ENCODE peak calls at places on chromosome 10, in seven cellular contexts. S is A549, W is ovary, U is IMR-90, Q is transverse colon, F is stomach, O is prostate gland. K is an unnamed sample.

GRCh38 chr10:21449288-21449966 is 76.1 kb downstream of the SKIDA1 start:
- DNase-seq in O (no peak), W (no peak), F (no peak), U (no peak), S (no peak), Q (no peak), K (no peak)

GRCh38 chr10:29723704-29724103 is 88.9 kb upstream of the SVIL start:
- DNase-seq in U (no peak), O (no peak), W (no peak), Q (no peak), F (no peak), S (no peak), K (no peak)

GRCh38 chr10:62980697-62981495 is 152.2 kb upstream of the NRBF2 start:
- DNase-seq in F (no peak), U (no peak), Q (no peak), S (no peak), W (no peak), O (no peak), K (no peak)

GRCh38 chr10:43623351-43623750 is 17.1 kb downstream of the ZNF485 start:
- DNase-seq in O (no peak), U (peak), Q (no peak), W (no peak), S (no peak), F (no peak), K (no peak)

GRCh38 chr10:79440281-79440680 is 5.1 kb downstream of the ZCCHC24 start:
- DNase-seq in U (no peak), S (no peak), Q (no peak), W (no peak), F (no peak), O (no peak), K (no peak)

GRCh38 chr10:16967866-16968721 is 150.9 kb upstream of the RSU1 start:
- DNase-seq in S (peak), U (peak), W (peak), F (no peak), Q (peak), O (no peak), K (no peak)

GRCh38 chr10:84205049-84205852 is 10.9 kb downstream of the CDHR1 start:
- DNase-seq in S (peak), Q (peak), O (peak), U (peak), W (no peak), F (peak), K (peak)

GRCh38 chr10:44961231-44961571 is 1.6 kb downstream of the RASSF4 start:
- DNase-seq in W (no peak), U (no peak), S (no peak), O (no peak), F (no peak), Q (no peak), K (no peak)

GRCh38 chr10:80400136-80400804 is 8.1 kb upstream of the PRXL2A start:
- DNase-seq in W (no peak), Q (no peak), F (no peak), O (no peak), S (no peak), U (no peak), K (no peak)

GRCh38 chr10:4825868-4826787 is at the start of gene AKR1E2:
- DNase-seq in W (peak), O (peak), S (peak), Q (peak), F (peak), U (peak), K (peak)
- TF ChIP-seq POLR2A in W (no peak), O (peak), S (peak), Q (peak), F (no peak), U (no peak), K (no peak)

GRCh38 chr10:71647526-71648354 is 71.8 kb downstream of the C10orf105 start:
- DNase-seq in W (no peak), S (peak), F (no peak), Q (no peak), U (no peak), O (no peak), K (no peak)
- TF ChIP-seq CTCF in W (no peak), S (peak), F (peak), Q (no peak), U (peak), O (no peak), K (peak)

DNA sequence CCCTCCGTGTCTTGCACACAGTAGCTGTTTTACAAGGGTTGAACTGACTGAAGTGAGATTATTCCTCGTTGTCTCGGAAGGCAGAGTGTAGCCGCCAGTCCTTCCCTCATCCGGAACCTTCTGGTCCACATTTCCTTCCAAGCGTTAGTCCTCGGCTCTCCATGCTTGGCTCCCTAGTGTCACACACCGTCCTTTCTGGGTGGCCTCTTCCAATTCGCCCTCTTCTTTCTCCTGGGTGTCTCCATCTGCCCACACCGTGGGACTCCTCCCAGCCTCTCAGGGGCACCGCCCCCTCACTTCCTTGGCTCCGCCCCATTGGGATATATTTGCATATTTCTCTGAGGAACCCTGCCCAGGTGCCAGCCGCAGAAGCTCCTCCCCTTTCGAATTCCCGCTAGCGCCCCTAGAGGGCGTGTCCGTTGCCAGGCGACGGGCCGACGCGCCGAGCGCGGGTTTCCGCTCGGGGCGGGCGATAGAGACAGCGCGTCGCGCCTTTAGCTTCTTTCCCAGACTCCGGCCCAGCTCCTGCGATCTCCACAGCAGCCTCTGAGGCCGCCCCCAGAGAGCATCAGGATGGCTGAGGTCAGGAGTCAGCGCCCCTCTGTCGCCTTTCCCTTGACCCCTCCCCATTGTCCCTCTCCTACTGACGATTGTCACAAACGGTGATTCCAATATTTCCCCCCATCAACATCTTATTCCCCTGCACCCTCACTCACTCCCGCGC is at the start of gene CFAP58:
- DNase-seq in Q (peak), U (peak), O (peak), W (peak), F (peak), S (peak), K (peak)
- TF ChIP-seq POLR2A in Q (no peak), U (no peak), O (peak), W (peak), F (no peak), S (peak), K (no peak)

DNA sequence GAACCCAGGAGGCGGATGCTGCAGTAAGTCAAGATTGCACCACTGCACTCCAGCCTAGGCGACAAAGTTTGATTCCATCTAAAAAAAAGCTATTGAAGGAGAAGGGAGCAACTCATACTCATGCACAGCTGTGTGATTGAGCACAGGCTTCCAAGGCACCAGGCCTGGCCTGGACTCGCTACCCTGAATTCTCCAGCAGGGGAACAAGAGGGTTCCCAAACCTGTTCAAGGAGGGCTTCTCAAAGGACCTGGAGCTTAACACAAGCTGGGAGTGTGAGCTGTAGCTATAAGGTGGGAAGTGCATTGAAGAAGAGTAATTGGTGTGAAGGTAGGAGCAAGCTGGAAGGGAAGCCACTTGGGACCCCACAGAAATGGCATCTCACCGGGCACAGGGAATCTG is 15.1 kb upstream of the DDIT4 start:
- DNase-seq in U (no peak), F (no peak), W (no peak), Q (no peak), O (no peak), S (no peak), K (no peak)
- TF ChIP-seq CTCF in U (no peak), F (no peak), W (no peak), Q (no peak), O (no peak), S (no peak), K (no peak)

GRCh38 chr10:82674036-82674435 is 799.0 kb downstream of the NRG3 start:
- DNase-seq in O (no peak), Q (no peak), S (no peak), W (no peak), U (no peak), F (no peak), K (no peak)

GRCh38 chr10:82668266-82668665 is 793.3 kb downstream of the NRG3 start:
- DNase-seq in F (no peak), Q (no peak), O (no peak), W (no peak), S (no peak), U (no peak), K (no peak)
- TF ChIP-seq POLR2A in F (no peak), Q (no peak), O (no peak), W (no peak), S (no peak), U (no peak), K (no peak)

GRCh38 chr10:103244663-103245271 is 920 bp upstream of the RPEL1 start:
- DNase-seq in O (peak), S (peak), W (peak), F (peak), Q (peak), U (peak), K (peak)

GRCh38 chr10:103241262-103242011 is 4.2 kb upstream of the RPEL1 start:
- DNase-seq in Q (peak), F (peak), O (peak), U (peak), W (no peak), S (peak), K (peak)

DNA sequence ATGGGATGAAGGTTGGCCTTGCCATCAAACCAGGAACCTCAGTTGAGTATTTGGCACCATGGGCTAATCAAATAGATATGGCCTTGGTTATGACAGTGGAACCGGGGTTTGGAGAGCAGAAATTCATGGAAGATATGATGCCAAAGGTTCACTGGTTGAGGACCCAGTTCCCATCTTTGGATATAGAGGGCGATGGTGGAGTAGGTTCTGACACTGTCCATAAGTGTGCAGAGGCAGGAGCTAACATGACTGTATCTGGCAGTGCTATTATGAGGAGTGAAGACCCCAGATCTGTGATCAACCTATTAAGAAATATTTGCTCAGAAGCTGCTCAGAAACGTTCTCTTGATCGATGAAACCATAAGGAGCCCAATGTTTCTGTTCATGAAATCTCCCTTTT is 641 bp downstream of the RPEL1 start:
- DNase-seq in W (no peak), O (no peak), Q (no peak), F (no peak), U (no peak), S (no peak), K (no peak)
- TF ChIP-seq CTCF in W (no peak), O (no peak), Q (no peak), F (no peak), U (no peak), S (peak), K (no peak)

DNA sequence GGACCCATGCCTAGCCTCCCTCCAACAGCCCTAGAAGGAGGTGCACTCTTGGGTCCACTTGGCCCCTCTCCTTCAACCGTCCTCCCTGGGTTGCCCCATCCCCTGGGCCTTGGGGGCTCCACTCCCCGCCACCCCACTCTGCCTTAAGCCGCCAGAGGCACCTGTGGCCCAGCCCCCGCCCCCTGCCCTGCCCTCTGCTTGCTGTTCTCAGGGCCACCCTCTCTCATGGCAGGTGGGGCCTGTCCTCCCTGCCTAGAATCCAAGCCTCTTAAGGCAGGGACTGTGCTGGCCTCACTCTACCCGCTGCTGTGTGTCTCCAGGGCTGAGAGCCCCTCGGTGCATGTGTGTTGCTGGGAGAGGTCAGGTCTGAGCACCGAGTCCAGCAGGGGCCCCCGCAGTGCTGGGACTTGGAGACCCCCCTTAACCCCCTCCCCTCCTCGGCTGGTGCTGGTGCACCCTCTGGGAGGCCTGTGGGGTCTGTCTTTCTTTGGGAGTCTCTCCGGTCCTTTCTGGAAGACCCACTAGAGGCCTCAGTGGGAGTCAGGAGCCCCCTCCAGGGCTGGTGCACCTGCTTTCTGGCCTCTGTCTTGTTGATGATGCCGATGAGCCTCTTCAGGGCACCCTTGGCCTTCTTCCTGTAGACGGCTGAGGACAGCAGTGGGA is 43.8 kb downstream of the CFAP46 start:
- DNase-seq in Q (no peak), S (no peak), U (no peak), F (no peak), W (peak), O (no peak), K (peak)
- TF ChIP-seq POLR2A in Q (no peak), S (no peak), U (no peak), F (no peak), W (no peak), O (no peak), K (no peak)

K was measured in thyroid gland.